ENCODE peak calls at places on chromosomes 5 and 9, in seven cellular contexts. One of them, this sample, is unnamed.

GRCh38 chr5:157366741-157367684 is 93.0 kb upstream of the NIPAL4 start:
- DNase-seq in stomach: no peak
- DNase-seq in ACHN: peak
- DNase-seq in CD4-positive, CD25-positive, alpha-beta regulatory T cell: no peak
- DNase-seq in HEK293T: peak
- DNase-seq in M059J: peak
- DNase-seq in GM06990: no peak
- DNase-seq in this sample: no peak

GRCh38 chr5:123371575-123372179 is 51.5 kb downstream of the CEP120 start:
- DNase-seq in stomach: peak
- DNase-seq in ACHN: peak
- DNase-seq in CD4-positive, CD25-positive, alpha-beta regulatory T cell: no peak
- DNase-seq in HEK293T: peak
- DNase-seq in M059J: peak
- DNase-seq in GM06990: no peak
- DNase-seq in this sample: no peak

GRCh38 chr5:139079969-139080368 is 118.2 kb downstream of the SIL1 start:
- DNase-seq in stomach: no peak
- DNase-seq in ACHN: no peak
- DNase-seq in CD4-positive, CD25-positive, alpha-beta regulatory T cell: no peak
- DNase-seq in HEK293T: no peak
- DNase-seq in M059J: no peak
- DNase-seq in GM06990: no peak
- DNase-seq in this sample: no peak

GRCh38 chr5:57221049-57221568 is 47.2 kb downstream of the GPBP1 start:
- DNase-seq in stomach: no peak
- DNase-seq in ACHN: peak
- DNase-seq in CD4-positive, CD25-positive, alpha-beta regulatory T cell: peak
- DNase-seq in HEK293T: peak
- DNase-seq in M059J: peak
- DNase-seq in GM06990: peak
- DNase-seq in this sample: peak

GRCh38 chr5:98454904-98455303 is 318.6 kb upstream of the RGMB start:
- DNase-seq in stomach: no peak
- DNase-seq in ACHN: peak
- DNase-seq in CD4-positive, CD25-positive, alpha-beta regulatory T cell: peak
- DNase-seq in HEK293T: no peak
- DNase-seq in M059J: peak
- DNase-seq in GM06990: no peak
- DNase-seq in this sample: no peak

GRCh38 chr5:132094393-132095076 is 20.9 kb downstream of the CSF2 start:
- DNase-seq in stomach: no peak
- DNase-seq in ACHN: peak
- DNase-seq in CD4-positive, CD25-positive, alpha-beta regulatory T cell: no peak
- DNase-seq in HEK293T: no peak
- DNase-seq in M059J: peak
- DNase-seq in GM06990: no peak
- DNase-seq in this sample: no peak

GRCh38 chr5:144370273-144370672 is 199.6 kb downstream of the KCTD16 start:
- DNase-seq in stomach: peak
- DNase-seq in ACHN: no peak
- DNase-seq in CD4-positive, CD25-positive, alpha-beta regulatory T cell: no peak
- DNase-seq in HEK293T: no peak
- DNase-seq in M059J: no peak
- DNase-seq in GM06990: no peak
- DNase-seq in this sample: no peak

GRCh38 chr5:96125335-96125891 is 163.8 kb upstream of the ELL2 start:
- DNase-seq in stomach: no peak
- DNase-seq in ACHN: no peak
- DNase-seq in CD4-positive, CD25-positive, alpha-beta regulatory T cell: no peak
- DNase-seq in HEK293T: no peak
- DNase-seq in M059J: peak
- DNase-seq in GM06990: no peak
- DNase-seq in this sample: no peak

GRCh38 chr9:132883349-132884294 is 4.9 kb downstream of the SPACA9 start:
- DNase-seq in stomach: no peak
- DNase-seq in ACHN: no peak
- DNase-seq in CD4-positive, CD25-positive, alpha-beta regulatory T cell: no peak
- DNase-seq in HEK293T: no peak
- DNase-seq in M059J: no peak
- DNase-seq in GM06990: no peak
- DNase-seq in this sample: no peak

GRCh38 chr9:27425827-27426716 is 98.0 kb upstream of the IFNK start:
- DNase-seq in stomach: no peak
- DNase-seq in ACHN: no peak
- DNase-seq in CD4-positive, CD25-positive, alpha-beta regulatory T cell: no peak
- DNase-seq in HEK293T: no peak
- DNase-seq in M059J: no peak
- DNase-seq in GM06990: no peak
- DNase-seq in this sample: no peak

GRCh38 chr5:83470920-83471404 is 582 bp upstream of the VCAN start:
- DNase-seq in stomach: no peak
- DNase-seq in ACHN: no peak
- DNase-seq in CD4-positive, CD25-positive, alpha-beta regulatory T cell: no peak
- DNase-seq in HEK293T: no peak
- DNase-seq in M059J: peak
- DNase-seq in GM06990: no peak
- DNase-seq in this sample: peak

GRCh38 chr9:78677326-78677725 is 380.4 kb downstream of the PSAT1 start:
- DNase-seq in stomach: no peak
- DNase-seq in ACHN: peak
- DNase-seq in CD4-positive, CD25-positive, alpha-beta regulatory T cell: no peak
- DNase-seq in HEK293T: no peak
- DNase-seq in M059J: no peak
- DNase-seq in GM06990: no peak
- DNase-seq in this sample: no peak

GRCh38 chr9:38018964-38019602 is 49.9 kb downstream of the SHB start:
- DNase-seq in stomach: peak
- DNase-seq in ACHN: peak
- DNase-seq in CD4-positive, CD25-positive, alpha-beta regulatory T cell: no peak
- DNase-seq in HEK293T: no peak
- DNase-seq in M059J: peak
- DNase-seq in GM06990: no peak
- DNase-seq in this sample: no peak

GRCh38 chr5:52342361-52342760 is 445.4 kb upstream of the ITGA1 start:
- DNase-seq in stomach: no peak
- DNase-seq in ACHN: no peak
- DNase-seq in CD4-positive, CD25-positive, alpha-beta regulatory T cell: no peak
- DNase-seq in HEK293T: no peak
- DNase-seq in M059J: no peak
- DNase-seq in GM06990: no peak
- DNase-seq in this sample: no peak

GRCh38 chr9:18362901-18363685 is 110.9 kb upstream of the ADAMTSL1 start:
- DNase-seq in stomach: no peak
- DNase-seq in ACHN: no peak
- DNase-seq in CD4-positive, CD25-positive, alpha-beta regulatory T cell: no peak
- DNase-seq in HEK293T: no peak
- DNase-seq in M059J: peak
- DNase-seq in GM06990: peak
- DNase-seq in this sample: no peak

GRCh38 chr5:132012385-132013005 is 1.0 kb upstream of the ACSL6 start:
- DNase-seq in stomach: peak
- DNase-seq in ACHN: peak
- DNase-seq in CD4-positive, CD25-positive, alpha-beta regulatory T cell: no peak
- DNase-seq in HEK293T: peak
- DNase-seq in M059J: peak
- DNase-seq in GM06990: no peak
- DNase-seq in this sample: no peak

GRCh38 chr5:90421136-90421535 is 11.6 kb upstream of the CETN3 start:
- DNase-seq in stomach: peak
- DNase-seq in ACHN: peak
- DNase-seq in CD4-positive, CD25-positive, alpha-beta regulatory T cell: no peak
- DNase-seq in HEK293T: peak
- DNase-seq in M059J: peak
- DNase-seq in GM06990: no peak
- DNase-seq in this sample: no peak

GRCh38 chr5:3365501-3366215 is 230.0 kb upstream of the IRX1 start:
- DNase-seq in stomach: no peak
- DNase-seq in ACHN: no peak
- DNase-seq in CD4-positive, CD25-positive, alpha-beta regulatory T cell: no peak
- DNase-seq in HEK293T: no peak
- DNase-seq in M059J: no peak
- DNase-seq in GM06990: no peak
- DNase-seq in this sample: no peak

GRCh38 chr9:95007470-95007869 is 281.0 kb downstream of the AOPEP start:
- DNase-seq in stomach: no peak
- DNase-seq in ACHN: no peak
- DNase-seq in CD4-positive, CD25-positive, alpha-beta regulatory T cell: no peak
- DNase-seq in HEK293T: no peak
- DNase-seq in M059J: peak
- DNase-seq in GM06990: no peak
- DNase-seq in this sample: no peak

GRCh38 chr9:27771803-27772545 is 198.7 kb upstream of the C9orf72 start:
- DNase-seq in stomach: no peak
- DNase-seq in ACHN: no peak
- DNase-seq in CD4-positive, CD25-positive, alpha-beta regulatory T cell: no peak
- DNase-seq in HEK293T: no peak
- DNase-seq in M059J: no peak
- DNase-seq in GM06990: no peak
- DNase-seq in this sample: no peak

GRCh38 chr5:6962256-6962655 is 249.0 kb downstream of the TENT4A start:
- DNase-seq in stomach: no peak
- DNase-seq in ACHN: no peak
- DNase-seq in CD4-positive, CD25-positive, alpha-beta regulatory T cell: no peak
- DNase-seq in HEK293T: no peak
- DNase-seq in M059J: peak
- DNase-seq in GM06990: no peak
- DNase-seq in this sample: no peak

GRCh38 chr5:78496373-78496772 is 136.0 kb downstream of the SCAMP1 start:
- DNase-seq in stomach: peak
- DNase-seq in ACHN: no peak
- DNase-seq in CD4-positive, CD25-positive, alpha-beta regulatory T cell: no peak
- DNase-seq in HEK293T: no peak
- DNase-seq in M059J: peak
- DNase-seq in GM06990: no peak
- DNase-seq in this sample: no peak

This sample was measured in NCI-H2227 treated with DMSO at 0.1 percent for 48 hours.